ENCODE peak calls at places on chromosomes 7 and 10, in five cellular contexts. D is HEK293T, A is GM12878, C is HCT116, M is H1. J is an unnamed sample.

GRCh38 chr10:101284171-101285092 is 55.2 kb upstream of the LBX1 start:
- DNase-seq in D (no peak), A (no peak), C (no peak), M (no peak), J (no peak)

GRCh38 chr7:25830986-25831558 is 320.9 kb upstream of the NFE2L3 start:
- DNase-seq in D (no peak), A (no peak), C (no peak), M (no peak), J (no peak)

GRCh38 chr7:45240926-45241325 is 83.3 kb downstream of the RAMP3 start:
- DNase-seq in D (no peak), A (no peak), C (no peak), M (no peak), J (no peak)

GRCh38 chr10:70974351-70974901 is 86.1 kb upstream of the PCBD1 start:
- DNase-seq in D (no peak), A (no peak), C (no peak), M (no peak), J (peak)

GRCh38 chr7:127437772-127438330 is 45.3 kb upstream of the ZNF800 start:
- DNase-seq in D (no peak), A (no peak), C (no peak), M (no peak), J (no peak)

GRCh38 chr10:485776-486572 is 203.5 kb downstream of the DIP2C start:
- DNase-seq in D (no peak), A (no peak), C (no peak), M (no peak), J (no peak)

GRCh38 chr10:110215751-110216150 is 8.3 kb downstream of the MXI1 start:
- DNase-seq in D (no peak), A (no peak), C (no peak), M (no peak), J (peak)

GRCh38 chr7:25894902-25895791 is 256.9 kb upstream of the NFE2L3 start:
- DNase-seq in D (peak), A (peak), C (peak), M (no peak), J (peak)

GRCh38 chr7:158389514-158390425 is 197.9 kb downstream of the PTPRN2 start:
- DNase-seq in D (no peak), A (no peak), C (no peak), M (no peak), J (no peak)

GRCh38 chr10:52563361-52563760 is 209.2 kb downstream of the MBL2 start:
- DNase-seq in D (no peak), A (no peak), C (no peak), M (no peak), J (no peak)

GRCh38 chr10:94608530-94608929 is 62.9 kb downstream of the HELLS start:
- DNase-seq in D (no peak), A (no peak), C (no peak), M (no peak), J (no peak)

GRCh38 chr7:150943453-150943814 is 34.7 kb downstream of the KCNH2 start:
- DNase-seq in D (no peak), A (no peak), C (no peak), M (no peak), J (no peak)

GRCh38 chr7:37899712-37900247 is 16.8 kb downstream of the SFRP4 start:
- DNase-seq in D (no peak), A (no peak), C (no peak), M (no peak), J (no peak)

GRCh38 chr7:123643495-123644428 is 11.9 kb upstream of the LMOD2 start:
- DNase-seq in D (peak), A (no peak), C (peak), M (peak), J (no peak)

GRCh38 chr10:93872776-93873175 is 21.0 kb upstream of the SLC35G1 start:
- DNase-seq in D (no peak), A (no peak), C (no peak), M (no peak), J (no peak)

GRCh38 chr7:46143949-46144917 is 223.2 kb upstream of the IGFBP3 start:
- DNase-seq in D (no peak), A (no peak), C (no peak), M (no peak), J (no peak)

GRCh38 chr10:21159669-21160068 is 262.6 kb upstream of the NEBL start:
- DNase-seq in D (no peak), A (no peak), C (no peak), M (no peak), J (no peak)

GRCh38 chr10:91313761-91314520 is 93.5 kb downstream of the PCGF5 start:
- DNase-seq in D (no peak), A (no peak), C (no peak), M (no peak), J (no peak)

GRCh38 chr7:91168766-91169518 is 95.3 kb upstream of the FZD1 start:
- DNase-seq in D (no peak), A (no peak), C (no peak), M (no peak), J (no peak)

GRCh38 chr10:11602919-11603523 is 8.4 kb downstream of the USP6NL start:
- DNase-seq in D (no peak), A (peak), C (peak), M (no peak), J (peak)

GRCh38 chr7:21942955-21943354 is 2.7 kb downstream of the CDCA7L start:
- DNase-seq in D (no peak), A (no peak), C (no peak), M (no peak), J (no peak)

GRCh38 chr7:71408276-71408675 is 276.3 kb downstream of the GALNT17 start:
- DNase-seq in D (no peak), A (no peak), C (no peak), M (no peak), J (no peak)

GRCh38 chr10:52346394-52347326 is 32.6 kb downstream of the DKK1 start:
- DNase-seq in D (no peak), A (no peak), C (no peak), M (no peak), J (no peak)

GRCh38 chr7:2612445-2613112 is 19.2 kb upstream of the TTYH3 start:
- DNase-seq in D (no peak), A (no peak), C (peak), M (peak), J (peak)

DNA sequence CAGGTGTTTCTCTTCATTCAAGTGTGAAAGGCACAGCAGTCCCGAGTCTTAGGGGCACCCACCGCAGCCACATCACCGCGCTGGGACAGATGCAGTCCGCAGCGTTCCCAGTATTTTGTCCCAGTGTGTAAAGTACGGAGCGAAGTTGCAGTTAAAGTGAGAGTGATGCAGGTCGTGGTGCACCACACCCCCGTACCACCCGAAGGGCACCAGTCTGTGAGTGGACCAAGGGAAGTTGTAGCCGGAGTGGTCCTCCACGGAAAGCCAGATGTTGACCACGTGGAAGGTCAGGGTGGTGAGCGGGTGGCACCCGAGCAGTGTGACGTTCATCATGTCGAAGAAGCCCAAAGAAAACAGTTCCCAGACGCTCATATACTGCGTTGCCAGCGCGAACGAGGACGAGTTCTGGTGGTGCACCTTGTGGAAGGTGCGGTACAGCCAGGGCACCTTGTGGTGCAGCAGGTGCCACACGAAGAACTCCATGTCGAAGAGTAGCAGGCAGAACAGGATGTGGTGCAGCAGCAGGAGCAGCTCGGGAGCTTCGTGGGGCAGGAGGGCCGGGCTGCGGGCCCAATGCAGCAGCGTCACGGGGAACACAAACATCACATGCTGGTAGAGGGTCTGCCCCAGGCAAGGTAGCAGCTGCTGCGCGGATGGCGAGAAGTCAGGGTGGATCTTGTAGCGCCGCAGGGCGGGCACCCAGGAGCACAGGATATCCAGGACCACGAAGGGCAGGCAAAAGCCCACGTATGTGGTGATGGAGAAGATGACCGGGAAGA is 526 bp downstream of the CH25H start:
- DNase-seq in D (no peak), A (no peak), C (no peak), M (no peak), J (no peak)
- TF ChIP-seq SP1 in D (no peak), A (no peak), C (no peak), M (no peak), J (no peak)

GRCh38 chr10:124728071-124728829 is 15.9 kb downstream of the FAM53B start:
- DNase-seq in D (no peak), A (no peak), C (no peak), M (no peak), J (no peak)
- TF ChIP-seq SP1 in D (no peak), A (no peak), C (no peak), M (no peak), J (no peak)

DNA sequence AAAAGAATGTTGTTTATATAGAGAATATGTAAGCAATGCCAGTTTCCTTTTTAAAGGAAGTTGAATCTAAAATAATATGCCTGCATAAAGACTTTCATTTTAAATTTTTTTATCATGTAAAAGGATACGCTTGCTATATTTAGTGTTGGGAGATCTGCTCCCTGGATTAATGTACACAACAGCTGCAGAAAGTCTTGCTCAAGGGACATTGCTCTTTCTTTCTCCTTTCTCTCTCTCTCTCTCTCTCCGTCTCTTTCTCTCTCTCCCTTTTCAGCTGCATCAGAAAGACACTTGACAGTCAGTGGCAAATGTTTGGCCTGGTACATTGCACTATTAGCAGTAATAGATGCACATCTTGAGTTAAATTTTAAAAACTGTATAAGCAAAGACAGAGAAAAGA is 739 bp downstream of the MYPN start:
- DNase-seq in D (no peak), A (no peak), C (no peak), M (no peak), J (no peak)
- TF ChIP-seq SP1 in D (no peak), A (no peak), C (no peak), M (no peak), J (no peak)

GRCh38 chr7:36690514-36691187 is 33.6 kb downstream of the AOAH start:
- DNase-seq in D (no peak), A (no peak), C (no peak), M (no peak), J (no peak)
- TF ChIP-seq SP1 in D (no peak), A (no peak), C (no peak), M (no peak), J (no peak)

GRCh38 chr10:118970770-118971169 is 58.7 kb upstream of the NANOS1 start:
- DNase-seq in D (no peak), A (no peak), C (no peak), M (no peak), J (no peak)
- TF ChIP-seq SP1 in D (no peak), A (no peak), C (no peak), M (no peak), J (no peak)

DNA sequence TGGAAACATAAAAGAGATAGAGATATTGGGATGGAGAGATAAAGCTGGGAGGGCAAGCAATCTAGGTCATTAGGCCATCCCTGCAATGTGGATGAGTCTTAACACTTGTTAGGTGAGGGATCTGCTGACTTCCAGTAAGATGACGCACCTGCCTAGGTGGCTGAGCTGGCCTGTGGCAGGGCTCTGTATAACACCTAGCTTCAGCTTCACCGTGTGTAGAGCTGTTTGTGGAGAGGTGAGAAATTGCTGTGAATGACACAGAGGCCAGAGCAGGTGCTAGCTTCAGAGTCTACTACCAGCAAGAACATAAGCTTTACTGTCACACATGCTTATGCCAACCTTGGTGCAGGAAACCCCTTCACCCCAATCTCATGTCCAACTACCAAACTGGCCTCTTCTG is 1010.0 kb downstream of the TYW1 start:
- DNase-seq in D (no peak), A (no peak), C (no peak), M (no peak), J (no peak)
- TF ChIP-seq SP1 in D (no peak), A (no peak), C (no peak), M (no peak), J (no peak)

GRCh38 chr10:75099952-75100763 is 11.3 kb upstream of the SAMD8 start:
- DNase-seq in D (peak), A (no peak), C (peak), M (peak), J (peak)
- TF ChIP-seq SP1 in D (no peak), A (no peak), C (no peak), M (no peak), J (peak)

DNA sequence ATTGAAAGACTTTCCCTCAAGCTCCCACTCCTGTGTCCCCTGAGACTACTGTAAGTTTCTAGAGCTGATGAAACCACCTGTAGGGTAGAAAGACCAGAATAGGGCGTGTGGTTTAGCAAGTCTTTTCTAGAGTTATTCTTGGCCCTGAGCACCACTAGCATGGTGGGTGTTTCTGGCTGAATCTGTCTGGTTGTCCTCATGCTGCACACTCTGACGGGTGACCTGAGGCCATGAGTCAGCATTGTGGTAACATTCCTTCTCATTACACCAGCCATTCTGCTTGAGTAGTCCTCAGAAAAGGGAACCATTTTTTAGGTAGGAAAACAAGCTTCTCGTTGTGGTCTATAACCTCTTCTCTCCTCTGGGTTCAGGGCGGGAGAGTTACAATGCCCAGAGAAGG is 250.3 kb downstream of the SNX13 start:
- DNase-seq in D (no peak), A (peak), C (no peak), M (no peak), J (peak)
- TF ChIP-seq SP1 in D (no peak), A (no peak), C (no peak), M (no peak), J (no peak)

GRCh38 chr10:97406064-97406463 is 4.9 kb upstream of the RRP12 start:
- DNase-seq in D (no peak), A (no peak), C (no peak), M (no peak), J (peak)

GRCh38 chr10:97404044-97404443 is 2.9 kb upstream of the RRP12 start:
- DNase-seq in D (no peak), A (no peak), C (no peak), M (no peak), J (no peak)

GRCh38 chr10:97407952-97408248 is 6.8 kb upstream of the RRP12 start:
- DNase-seq in D (no peak), A (no peak), C (no peak), M (no peak), J (no peak)

GRCh38 chr10:97408496-97408992 is 7.4 kb upstream of the RRP12 start:
- DNase-seq in D (no peak), A (no peak), C (no peak), M (no peak), J (no peak)

DNA sequence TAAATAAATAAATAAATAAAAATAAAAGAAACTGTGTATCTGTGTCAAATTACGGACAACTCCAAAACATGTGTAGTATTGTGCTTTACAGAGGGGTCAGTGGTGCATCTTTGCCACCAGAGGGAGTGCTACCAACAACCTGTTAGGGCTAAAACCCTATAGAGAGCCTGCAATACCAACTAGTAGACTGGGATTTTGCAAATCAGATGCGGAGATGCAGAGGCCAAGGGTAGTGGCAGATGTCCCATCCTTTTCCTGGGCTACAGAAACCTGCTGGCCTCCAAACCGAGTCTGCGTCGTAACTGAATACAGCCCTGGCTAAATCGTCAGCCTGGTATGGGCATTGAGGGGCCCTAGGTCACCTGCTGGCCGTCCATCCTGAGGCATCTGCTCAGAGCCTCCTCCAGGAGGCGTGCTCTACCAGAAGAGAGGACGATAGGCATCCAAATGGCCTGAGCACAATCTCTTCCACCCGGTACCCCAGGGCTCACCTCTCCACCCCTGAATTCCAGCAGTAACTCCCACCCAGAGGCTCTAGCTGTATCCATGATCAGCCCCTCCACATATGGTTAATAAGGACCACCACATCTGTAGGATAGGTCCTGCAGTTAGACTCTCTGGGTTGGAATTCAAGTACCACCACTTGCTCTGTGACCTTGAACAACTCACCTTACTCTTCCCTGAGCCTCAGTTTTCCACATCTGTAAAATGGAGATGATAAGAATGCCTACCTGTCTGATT is 6.2 kb upstream of the RRP12 start:
- DNase-seq in D (peak), A (no peak), C (peak), M (no peak), J (peak)
- TF ChIP-seq SP1 in D (no peak), A (no peak), C (no peak), M (no peak), J (no peak)

J was measured in K562.